ENCODE peak calls at places on chromosomes 12 and 14, in ten cellular contexts. A, T, X, P, Q, D, H, U, K and I are unnamed samples. For H3K36me3 and H3K27me3, the result is how much of the 10 kb centered on the place peaks cover.

GRCh38 chr14:20848955-20849570 is 42.1 kb upstream of the RNASE3 start:
- DNase-seq in P (no peak), X (peak), T (no peak), A (no peak), D (peak), K (no peak), Q (no peak), H (no peak), U (no peak), I (no peak)

GRCh38 chr12:95830335-95831089 is 28.2 kb upstream of the SNRPF start:
- DNase-seq in D (no peak), H (no peak), U (no peak), K (no peak), P (no peak), Q (no peak), T (no peak), X (no peak), A (no peak), I (no peak)

GRCh38 chr14:54681819-54682261 is 114.9 kb downstream of the SAMD4A start:
- DNase-seq in X (no peak), K (no peak), T (no peak), D (no peak), H (no peak), P (no peak), Q (no peak), A (no peak), U (no peak), I (no peak)

GRCh38 chr12:127558363-127558762 is 708.6 kb upstream of the TMEM132C start:
- DNase-seq in A (no peak), P (no peak), D (no peak), K (no peak), T (no peak), X (no peak), H (no peak), Q (no peak), U (no peak), I (no peak)

GRCh38 chr12:14664434-14665023 is 31.9 kb downstream of the GUCY2C start:
- DNase-seq in Q (no peak), K (no peak), T (no peak), U (peak), H (no peak), A (peak), X (peak), D (no peak), P (no peak), I (no peak)

GRCh38 chr14:77580477-77580876 is 36.0 kb downstream of the SPTLC2 start:
- DNase-seq in X (no peak), A (peak), P (no peak), Q (no peak), T (no peak), K (no peak), U (no peak), H (no peak), D (no peak), I (no peak)

GRCh38 chr12:69024907-69025306 is 91.9 kb upstream of the CPM start:
- DNase-seq in Q (no peak), U (no peak), T (no peak), H (no peak), A (no peak), P (no peak), D (no peak), X (no peak), K (no peak), I (no peak)

GRCh38 chr12:52582489-52582888 is 8.8 kb upstream of the KRT74 start:
- DNase-seq in U (no peak), T (no peak), H (no peak), X (no peak), Q (no peak), P (no peak), D (no peak), A (no peak), K (no peak), I (no peak)

GRCh38 chr14:54465654-54466053 is 23.1 kb downstream of the GMFB start:
- DNase-seq in D (no peak), P (no peak), H (no peak), T (no peak), Q (no peak), K (no peak), X (no peak), A (no peak), U (no peak), I (no peak)

GRCh38 chr14:30291216-30291615 is 267.7 kb upstream of the G2E3 start:
- DNase-seq in D (no peak), K (no peak), A (no peak), T (no peak), H (no peak), Q (no peak), U (no peak), X (no peak), P (no peak), I (no peak)

DNA sequence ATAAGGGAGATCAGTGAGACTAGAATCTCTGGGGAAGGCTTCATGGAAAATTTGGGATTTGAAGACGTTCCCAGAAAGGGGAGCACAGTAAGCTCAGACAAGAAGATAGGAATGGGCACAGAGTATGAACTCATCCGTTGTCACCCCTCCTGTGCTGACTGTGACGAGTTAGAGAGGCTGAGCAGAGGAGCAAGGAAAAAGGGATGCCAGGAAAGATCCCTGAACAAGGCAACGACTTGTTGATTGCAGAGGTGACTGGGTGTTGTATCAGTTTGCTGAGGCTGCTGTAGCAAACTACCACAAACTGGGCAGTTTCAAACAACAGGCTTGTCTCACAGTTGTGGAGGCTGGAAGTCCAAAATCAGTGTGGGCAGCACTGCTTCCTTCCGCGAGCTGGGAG is 5.9 kb upstream of the GPD1 start:
- DNase-seq in D (no peak), P (no peak), U (no peak), X (no peak), Q (no peak), A (no peak), T (no peak), H (no peak), K (no peak), I (no peak)
- H3K36me3 ChIP-seq in D (half or more), P (half or more), U (under half), X (half or more), Q (half or more), A (under half), T (half or more), H (half or more), K (under half), I (under half)

GRCh38 chr12:57781241-57781640 is 1.3 kb upstream of the TSFM start:
- DNase-seq in D (no peak), U (no peak), T (no peak), H (no peak), A (no peak), P (no peak), X (no peak), K (no peak), Q (no peak), I (no peak)

GRCh38 chr12:57782608-57783465 is at the start of gene TSFM:
- DNase-seq in P (peak), X (peak), U (peak), T (peak), A (peak), H (peak), K (peak), D (peak), Q (peak), I (peak)

GRCh38 chr12:57781801-57782200 is 786 bp upstream of the TSFM start:
- DNase-seq in T (no peak), X (no peak), A (no peak), K (no peak), H (no peak), Q (no peak), P (no peak), D (no peak), U (no peak), I (no peak)

GRCh38 chr12:57783466-57783801 is 847 bp downstream of the TSFM start:
- DNase-seq in P (no peak), X (no peak), T (no peak), A (no peak), K (no peak), Q (no peak), U (no peak), H (no peak), D (no peak), I (no peak)

DNA sequence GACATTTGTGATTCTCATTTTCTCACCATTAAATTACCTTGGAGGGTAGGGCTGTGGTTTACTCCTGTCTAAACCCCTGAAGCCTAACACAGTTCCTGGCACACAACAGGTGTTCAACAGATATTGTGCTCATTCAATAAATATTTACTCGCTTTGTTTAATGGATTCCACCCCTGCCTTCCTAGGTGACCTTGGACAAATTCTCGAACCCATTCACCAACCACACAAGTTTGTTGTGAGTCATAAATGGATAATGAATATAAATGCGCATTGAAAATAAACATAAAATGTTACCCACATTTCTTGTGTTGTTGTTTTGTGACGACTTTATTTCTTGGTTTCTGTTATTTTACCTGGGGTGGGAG is 362 bp upstream of the TSFM start:
- DNase-seq in X (no peak), Q (no peak), U (no peak), T (no peak), A (no peak), H (no peak), D (no peak), P (no peak), K (no peak), I (no peak)
- H3K4me3 ChIP-seq in X (peak), Q (no peak), U (peak), T (peak), A (no peak), H (peak), D (no peak), P (peak), K (no peak), I (no peak)

GRCh38 chr14:62709773-62710172 is 335.5 kb downstream of the KCNH5 start:
- DNase-seq in H (no peak), Q (no peak), A (no peak), K (no peak), D (no peak), P (no peak), T (no peak), X (no peak), U (no peak), I (no peak)

GRCh38 chr14:62706217-62706616 is 339.0 kb downstream of the KCNH5 start:
- DNase-seq in X (no peak), A (no peak), U (no peak), Q (no peak), D (no peak), H (no peak), K (no peak), T (no peak), P (no peak), I (no peak)

GRCh38 chr14:62711351-62712023 is 333.8 kb downstream of the KCNH5 start:
- DNase-seq in T (no peak), U (no peak), Q (no peak), K (no peak), D (no peak), P (no peak), A (no peak), X (no peak), H (no peak), I (no peak)

GRCh38 chr14:62710811-62711210 is 334.4 kb downstream of the KCNH5 start:
- DNase-seq in T (no peak), X (no peak), H (no peak), U (no peak), D (no peak), P (no peak), A (no peak), Q (no peak), K (no peak), I (no peak)
- H3K27me3 ChIP-seq in T (under half), X (under half), H (under half), U (under half), D (under half), P (under half), A (under half), Q (under half), K (under half), I (under half)

DNA sequence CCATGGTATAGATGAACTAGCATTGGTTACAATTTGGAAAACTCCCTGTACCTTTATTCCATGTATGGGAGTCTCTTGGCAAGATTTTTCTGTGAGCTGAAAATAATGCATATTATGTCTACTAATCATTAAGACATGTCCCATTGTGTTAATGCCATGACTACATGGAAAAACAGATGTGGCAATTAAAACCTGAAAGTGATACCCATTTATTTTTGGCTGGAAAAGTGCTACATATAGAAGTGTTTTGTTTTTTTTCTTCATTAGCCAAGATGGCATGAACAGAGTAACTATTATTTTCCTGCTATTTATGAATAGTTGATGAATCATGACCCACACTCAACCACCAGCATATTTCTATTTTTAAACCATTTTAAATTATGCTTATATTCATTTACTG is 58.2 kb downstream of the ALG10B start:
- DNase-seq in U (no peak), A (no peak), Q (no peak), T (no peak), X (no peak), D (no peak), P (no peak), K (no peak), H (no peak), I (no peak)
- H3K36me3 ChIP-seq in U (under half), A (under half), Q (under half), T (under half), X (under half), D (under half), P (under half), K (under half), H (under half), I (under half)

GRCh38 chr12:102851246-102851645 is 65.8 kb downstream of the PAH start:
- DNase-seq in P (no peak), A (no peak), U (no peak), D (no peak), H (no peak), X (no peak), Q (no peak), K (no peak), T (no peak), I (no peak)

GRCh38 chr12:102849722-102850447 is 67.2 kb downstream of the PAH start:
- DNase-seq in A (no peak), P (no peak), T (no peak), D (no peak), H (no peak), Q (no peak), K (no peak), X (no peak), U (no peak), I (no peak)

GRCh38 chr12:102848832-102849231 is 68.2 kb downstream of the PAH start:
- DNase-seq in Q (no peak), A (no peak), T (no peak), H (no peak), K (no peak), D (peak), P (no peak), X (no peak), U (no peak), I (no peak)

DNA sequence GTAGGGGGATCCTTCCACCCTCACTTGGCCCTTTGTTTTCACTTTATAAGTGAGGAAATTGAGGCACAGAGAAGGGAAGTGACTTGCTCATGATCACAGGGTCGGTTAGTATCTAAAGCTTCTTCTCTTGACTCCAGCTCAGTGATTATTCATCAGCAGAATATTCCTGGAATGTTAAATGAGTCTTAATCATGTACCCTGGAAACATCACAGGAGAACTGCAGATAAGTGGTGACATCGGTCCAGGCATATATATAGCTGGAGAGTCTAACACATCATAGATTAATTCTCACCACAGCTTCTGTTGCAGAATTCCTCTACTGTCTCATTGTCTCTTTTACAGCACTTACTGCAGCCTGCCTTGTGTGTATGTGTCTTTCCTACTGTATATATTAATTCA is 69.9 kb downstream of the PAH start:
- DNase-seq in K (no peak), A (no peak), Q (no peak), X (no peak), T (no peak), H (no peak), P (no peak), D (no peak), U (no peak), I (no peak)
- H3K4me3 ChIP-seq in K (no peak), A (no peak), Q (no peak), X (no peak), T (no peak), H (no peak), P (no peak), D (no peak), U (no peak), I (no peak)